ENCODE peak calls at places on chromosomes 12 and 14, in ten cellular contexts. One of them, this sample, is unnamed.

GRCh38 chr14:73710737-73711136 is 3.4 kb downstream of the PNMA1 start:
- DNase-seq in GM23338: no peak
- DNase-seq in H9: peak; percentile 46
- DNase-seq in GM23248: no peak
- DNase-seq in mammary epithelial cell: no peak
- DNase-seq in keratinocyte: no peak
- DNase-seq in PC-3: no peak
- DNase-seq in HCT116: no peak
- DNase-seq in IMR-90: no peak
- DNase-seq in fibroblast of lung: no peak
- DNase-seq in this sample: no peak

GRCh38 chr14:61132336-61132735 is 148.8 kb downstream of the TMEM30B start:
- DNase-seq in H9: no peak
- DNase-seq in PC-3: no peak
- DNase-seq in IMR-90: peak; percentile 62
- DNase-seq in mammary epithelial cell: no peak
- DNase-seq in HCT116: no peak
- DNase-seq in keratinocyte: no peak
- DNase-seq in GM23338: no peak
- DNase-seq in GM23248: no peak
- DNase-seq in fibroblast of lung: peak; percentile 62
- DNase-seq in this sample: peak; percentile 80

GRCh38 chr14:51219473-51220448 is 20.3 kb upstream of the TMX1 start:
- DNase-seq in fibroblast of lung: peak; percentile 30
- DNase-seq in H9: no peak
- DNase-seq in GM23248: peak; percentile 70
- DNase-seq in keratinocyte: no peak
- DNase-seq in PC-3: peak; percentile 63
- DNase-seq in mammary epithelial cell: no peak
- DNase-seq in IMR-90: peak; percentile 54
- DNase-seq in HCT116: no peak
- DNase-seq in GM23338: peak; percentile 57
- DNase-seq in this sample: no peak

GRCh38 chr12:127306604-127307215 is 960.3 kb upstream of the TMEM132C start:
- DNase-seq in HCT116: no peak
- DNase-seq in GM23338: no peak
- DNase-seq in IMR-90: no peak
- DNase-seq in keratinocyte: no peak
- DNase-seq in fibroblast of lung: peak; percentile 48
- DNase-seq in mammary epithelial cell: peak; percentile 64
- DNase-seq in H9: no peak
- DNase-seq in GM23248: peak; percentile 80
- DNase-seq in PC-3: peak; percentile 81
- DNase-seq in this sample: no peak

GRCh38 chr14:23483216-23483854 is 13.8 kb downstream of the NGDN start:
- DNase-seq in fibroblast of lung: peak; percentile 6
- DNase-seq in GM23338: peak; percentile 93
- DNase-seq in IMR-90: peak; percentile 13
- DNase-seq in PC-3: peak; percentile 15
- DNase-seq in GM23248: peak; percentile 43
- DNase-seq in H9: peak; percentile 89
- DNase-seq in HCT116: no peak
- DNase-seq in keratinocyte: no peak
- DNase-seq in mammary epithelial cell: no peak
- DNase-seq in this sample: no peak

GRCh38 chr12:75130811-75131210 is 78.8 kb downstream of the KCNC2 start:
- DNase-seq in mammary epithelial cell: peak; percentile 83
- DNase-seq in GM23338: no peak
- DNase-seq in fibroblast of lung: no peak
- DNase-seq in keratinocyte: peak; percentile 32
- DNase-seq in HCT116: no peak
- DNase-seq in PC-3: no peak
- DNase-seq in H9: no peak
- DNase-seq in IMR-90: no peak
- DNase-seq in GM23248: no peak
- DNase-seq in this sample: no peak

GRCh38 chr12:28145211-28145610 is 45.0 kb upstream of the CCDC91 start:
- DNase-seq in H9: no peak
- DNase-seq in GM23248: no peak
- DNase-seq in mammary epithelial cell: no peak
- DNase-seq in GM23338: no peak
- DNase-seq in PC-3: no peak
- DNase-seq in HCT116: no peak
- DNase-seq in IMR-90: no peak
- DNase-seq in keratinocyte: no peak
- DNase-seq in fibroblast of lung: no peak
- DNase-seq in this sample: peak; percentile 15

GRCh38 chr14:67392728-67393314 is 19.1 kb downstream of the PLEK2 start:
- DNase-seq in HCT116: no peak
- DNase-seq in GM23338: no peak
- DNase-seq in PC-3: no peak
- DNase-seq in H9: no peak
- DNase-seq in GM23248: no peak
- DNase-seq in mammary epithelial cell: no peak
- DNase-seq in fibroblast of lung: no peak
- DNase-seq in IMR-90: no peak
- DNase-seq in keratinocyte: no peak
- DNase-seq in this sample: no peak

GRCh38 chr12:108582509-108582908 is 15.4 kb downstream of the TMEM119 start:
- DNase-seq in GM23338: no peak
- DNase-seq in mammary epithelial cell: no peak
- DNase-seq in PC-3: no peak
- DNase-seq in GM23248: no peak
- DNase-seq in fibroblast of lung: no peak
- DNase-seq in H9: no peak
- DNase-seq in HCT116: no peak
- DNase-seq in IMR-90: no peak
- DNase-seq in keratinocyte: no peak
- DNase-seq in this sample: peak; percentile 58

GRCh38 chr14:51277753-51278415 is 37.8 kb downstream of the TMX1 start:
- DNase-seq in fibroblast of lung: no peak
- DNase-seq in keratinocyte: no peak
- DNase-seq in GM23248: no peak
- DNase-seq in HCT116: no peak
- DNase-seq in H9: no peak
- DNase-seq in PC-3: no peak
- DNase-seq in mammary epithelial cell: no peak
- DNase-seq in GM23338: no peak
- DNase-seq in IMR-90: no peak
- DNase-seq in this sample: no peak

GRCh38 chr14:68199465-68200145 is 380.0 kb downstream of the RAD51B start:
- DNase-seq in IMR-90: no peak
- DNase-seq in H9: peak; percentile 68
- DNase-seq in keratinocyte: no peak
- DNase-seq in HCT116: no peak
- DNase-seq in PC-3: no peak
- DNase-seq in mammary epithelial cell: no peak
- DNase-seq in GM23248: no peak
- DNase-seq in GM23338: peak; percentile 60
- DNase-seq in fibroblast of lung: peak; percentile 90
- DNase-seq in this sample: peak; percentile 31

DNA sequence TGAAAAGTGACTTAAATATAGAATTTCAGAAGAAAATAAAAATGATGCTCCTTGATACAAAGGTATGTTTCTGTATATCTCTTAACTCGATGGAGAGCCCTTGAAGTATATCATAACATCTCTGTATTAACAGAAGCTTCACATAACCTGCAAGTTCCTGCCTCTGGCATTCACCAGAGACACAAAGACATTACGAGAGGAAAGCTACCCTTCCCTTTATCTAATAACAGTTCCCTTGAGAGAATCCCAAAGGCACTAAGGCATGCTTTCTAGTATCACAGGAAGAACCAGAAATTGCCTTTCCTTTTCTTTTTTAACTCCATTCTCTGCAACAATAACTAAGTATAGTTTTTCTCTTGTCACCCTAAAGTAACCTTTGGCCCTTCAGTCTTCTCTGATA is 164.5 kb downstream of the MGAT4C start:
- DNase-seq in mammary epithelial cell: no peak
- DNase-seq in fibroblast of lung: no peak
- DNase-seq in PC-3: no peak
- DNase-seq in GM23338: peak; percentile 17
- DNase-seq in H9: no peak
- DNase-seq in HCT116: no peak
- DNase-seq in GM23248: no peak
- DNase-seq in IMR-90: no peak
- DNase-seq in keratinocyte: no peak
- DNase-seq in this sample: no peak
- H2AFZ ChIP-seq in mammary epithelial cell: no peak overlapping the region
- H2AFZ ChIP-seq in fibroblast of lung: no peak overlapping the region
- H2AFZ ChIP-seq in PC-3: no peak overlapping the region
- H2AFZ ChIP-seq in GM23338: no peak overlapping the region
- H2AFZ ChIP-seq in H9: no peak overlapping the region
- H2AFZ ChIP-seq in HCT116: no peak overlapping the region
- H2AFZ ChIP-seq in GM23248: no peak overlapping the region
- H2AFZ ChIP-seq in IMR-90: no peak overlapping the region
- H2AFZ ChIP-seq in keratinocyte: no peak overlapping the region
- H2AFZ ChIP-seq in this sample: no peak overlapping the region

DNA sequence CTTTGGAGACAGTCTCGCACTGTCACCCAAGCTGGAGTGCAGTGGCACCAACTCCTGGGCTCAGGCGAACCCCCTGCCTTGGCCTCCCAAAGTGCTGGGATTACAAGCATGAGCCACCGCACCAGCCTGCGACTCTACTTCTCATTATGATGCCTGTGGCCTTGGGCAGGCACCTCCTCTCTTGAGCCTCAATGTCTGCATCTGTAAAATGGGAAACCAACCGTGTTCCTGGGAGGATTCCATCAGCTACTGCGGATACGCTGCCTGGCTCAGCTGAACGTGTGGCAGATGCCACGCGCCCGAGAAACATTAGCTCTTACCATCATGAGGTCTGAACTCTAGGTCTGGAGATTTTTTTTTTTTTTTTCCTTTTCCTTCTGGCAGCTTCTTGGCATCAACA is 5.8 kb downstream of the TESC start:
- DNase-seq in IMR-90: no peak
- DNase-seq in HCT116: no peak
- DNase-seq in keratinocyte: no peak
- DNase-seq in GM23248: no peak
- DNase-seq in GM23338: no peak
- DNase-seq in fibroblast of lung: no peak
- DNase-seq in H9: no peak
- DNase-seq in mammary epithelial cell: no peak
- DNase-seq in PC-3: no peak
- DNase-seq in this sample: peak; percentile 81
- H3K27ac ChIP-seq in IMR-90: no peak overlapping the region
- H3K27ac ChIP-seq in HCT116: no peak overlapping the region
- H3K27ac ChIP-seq in keratinocyte: no peak overlapping the region
- H3K27ac ChIP-seq in GM23248: no peak overlapping the region
- H3K27ac ChIP-seq in GM23338: no peak overlapping the region
- H3K27ac ChIP-seq in fibroblast of lung: no peak overlapping the region
- H3K27ac ChIP-seq in H9: no peak overlapping the region
- H3K27ac ChIP-seq in mammary epithelial cell: no peak overlapping the region
- H3K27ac ChIP-seq in PC-3: no peak overlapping the region
- H3K27ac ChIP-seq in this sample: no peak overlapping the region

DNA sequence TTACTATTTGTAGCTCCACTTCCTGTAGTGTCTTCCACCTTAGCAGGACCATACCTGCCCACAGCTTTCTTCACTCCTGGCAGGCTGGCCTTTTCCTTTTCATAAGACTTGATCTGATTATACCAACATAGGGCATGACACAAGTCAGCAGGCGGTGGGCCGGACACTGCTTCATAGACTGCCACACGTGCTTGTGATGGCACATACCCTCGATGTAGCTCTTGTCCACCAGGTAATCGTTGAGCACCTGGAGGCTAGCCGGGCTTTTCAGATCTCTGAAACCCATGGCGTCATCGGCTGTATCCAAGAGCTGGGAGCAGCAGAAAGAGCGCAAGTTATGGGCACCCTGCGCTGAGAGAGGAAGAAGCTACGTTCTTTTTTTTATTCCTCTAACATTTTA is 53.7 kb upstream of the TMEM263 start:
- DNase-seq in GM23338: no peak
- DNase-seq in GM23248: no peak
- DNase-seq in HCT116: no peak
- DNase-seq in mammary epithelial cell: no peak
- DNase-seq in IMR-90: no peak
- DNase-seq in PC-3: no peak
- DNase-seq in H9: no peak
- DNase-seq in keratinocyte: no peak
- DNase-seq in fibroblast of lung: no peak
- DNase-seq in this sample: peak; percentile 22
- H4K20me1 ChIP-seq in GM23338: no peaks in the 10 kb centered on the region
- H4K20me1 ChIP-seq in GM23248: no peaks in the 10 kb centered on the region
- H4K20me1 ChIP-seq in HCT116: no peaks in the 10 kb centered on the region
- H4K20me1 ChIP-seq in mammary epithelial cell: no peaks in the 10 kb centered on the region
- H4K20me1 ChIP-seq in IMR-90: no peaks in the 10 kb centered on the region
- H4K20me1 ChIP-seq in PC-3: no peaks in the 10 kb centered on the region
- H4K20me1 ChIP-seq in H9: no peaks in the 10 kb centered on the region
- H4K20me1 ChIP-seq in keratinocyte: no peaks in the 10 kb centered on the region
- H4K20me1 ChIP-seq in fibroblast of lung: no peaks in the 10 kb centered on the region
- H4K20me1 ChIP-seq in this sample: no peaks in the 10 kb centered on the region

GRCh38 chr12:96513166-96513565 is 23.8 kb downstream of the CFAP54 start:
- DNase-seq in GM23248: no peak
- DNase-seq in mammary epithelial cell: peak; percentile 40
- DNase-seq in IMR-90: no peak
- DNase-seq in PC-3: no peak
- DNase-seq in keratinocyte: no peak
- DNase-seq in H9: no peak
- DNase-seq in fibroblast of lung: no peak
- DNase-seq in HCT116: no peak
- DNase-seq in GM23338: no peak
- DNase-seq in this sample: no peak

GRCh38 chr12:96514328-96514727 is 25.0 kb downstream of the CFAP54 start:
- DNase-seq in PC-3: no peak
- DNase-seq in keratinocyte: no peak
- DNase-seq in GM23248: peak; percentile 46
- DNase-seq in mammary epithelial cell: no peak
- DNase-seq in H9: no peak
- DNase-seq in HCT116: no peak
- DNase-seq in IMR-90: peak; percentile 60
- DNase-seq in GM23338: no peak
- DNase-seq in fibroblast of lung: peak; percentile 30
- DNase-seq in this sample: no peak

GRCh38 chr12:96520767-96521166 is 31.4 kb downstream of the CFAP54 start:
- DNase-seq in H9: no peak
- DNase-seq in IMR-90: peak; percentile 34
- DNase-seq in PC-3: peak; percentile 28
- DNase-seq in keratinocyte: no peak
- DNase-seq in GM23248: no peak
- DNase-seq in mammary epithelial cell: no peak
- DNase-seq in fibroblast of lung: peak; percentile 29
- DNase-seq in HCT116: no peak
- DNase-seq in GM23338: no peak
- DNase-seq in this sample: no peak

GRCh38 chr12:96513681-96514080 is 24.3 kb downstream of the CFAP54 start:
- DNase-seq in fibroblast of lung: peak; percentile 33
- DNase-seq in IMR-90: peak; percentile 24
- DNase-seq in HCT116: no peak
- DNase-seq in PC-3: no peak
- DNase-seq in GM23248: peak; percentile 44
- DNase-seq in H9: no peak
- DNase-seq in mammary epithelial cell: no peak
- DNase-seq in GM23338: no peak
- DNase-seq in keratinocyte: no peak
- DNase-seq in this sample: no peak

GRCh38 chr12:96516472-96517417 is 27.4 kb downstream of the CFAP54 start:
- DNase-seq in PC-3: peak; percentile 91
- DNase-seq in H9: peak; percentile 69
- DNase-seq in fibroblast of lung: peak; percentile 66
- DNase-seq in mammary epithelial cell: peak; percentile 56
- DNase-seq in HCT116: peak; percentile 66
- DNase-seq in GM23338: peak; percentile 86
- DNase-seq in keratinocyte: peak; percentile 28
- DNase-seq in GM23248: peak; percentile 79
- DNase-seq in IMR-90: peak; percentile 85
- DNase-seq in this sample: no peak
- H2AFZ ChIP-seq in PC-3: peak overlapping the region; percentile 77
- H2AFZ ChIP-seq in H9: no peak overlapping the region
- H2AFZ ChIP-seq in fibroblast of lung: peak overlapping the region; percentile 42
- H2AFZ ChIP-seq in mammary epithelial cell: peak overlapping the region; percentile 5
- H2AFZ ChIP-seq in HCT116: peak overlapping the region; percentile 27
- H2AFZ ChIP-seq in GM23338: no peak overlapping the region
- H2AFZ ChIP-seq in keratinocyte: no peak overlapping the region
- H2AFZ ChIP-seq in GM23248: peak overlapping the region; percentile 72
- H2AFZ ChIP-seq in IMR-90: no peak overlapping the region
- H2AFZ ChIP-seq in this sample: peak overlapping the region; percentile 53

This sample was measured in osteoblast.